ENCODE peak calls at places on chromosomes 4 and X, in seven cellular contexts. V is IMR-90; U is NCI-H1417 treated with DMSO at 0.1 percent for 48 hours; F is activated CD4-positive, alpha-beta T cell treated with anti-CD3 and anti-CD28 coated beads, Interleukin-2, amount 50 U/mL, for 1 hour; R is hepatic stellate cell; L is NCI-H2081; Y is activated CD8-positive, alpha-beta memory T cell treated with anti-CD3 and anti-CD28 coated beads, Interleukin-2, amount 10 ng/mL, durations not matched to agents 7 days and 5 days. P is an unnamed sample.

GRCh38 chr4:17647927-17648326 is 33.5 kb downstream of the MED28 start:
- DNase-seq in V (no peak), U (no peak), F (no peak), R (no peak), L (no peak), Y (no peak), P (no peak)

GRCh38 chr4:174023641-174024040 is 259.8 kb downstream of the FBXO8 start:
- DNase-seq in V (peak), U (no peak), F (no peak), R (no peak), L (no peak), Y (no peak), P (no peak)

GRCh38 chr4:183721207-183722081 is 62.4 kb downstream of the TRAPPC11 start:
- DNase-seq in V (peak), U (no peak), F (peak), R (peak), L (no peak), Y (peak), P (peak)

GRCh38 chr4:76515975-76516853 is 81.2 kb downstream of the SHROOM3 start:
- DNase-seq in V (no peak), U (no peak), F (no peak), R (no peak), L (no peak), Y (no peak), P (no peak)

GRCh38 chr4:25012671-25013070 is 18.1 kb downstream of the LGI2 start:
- DNase-seq in V (no peak), U (no peak), F (no peak), R (no peak), L (no peak), Y (no peak), P (no peak)

GRCh38 chr4:38322709-38323108 is 341.3 kb upstream of the KLF3 start:
- DNase-seq in V (peak), U (no peak), F (no peak), R (peak), L (no peak), Y (no peak), P (peak)

GRCh38 chr4:85302193-85302736 is 172.7 kb upstream of the ARHGAP24 start:
- DNase-seq in V (no peak), U (no peak), F (no peak), R (no peak), L (no peak), Y (no peak), P (no peak)

GRCh38 chr4:7381890-7382633 is 52.7 kb downstream of the PSAPL1 start:
- DNase-seq in V (no peak), U (no peak), F (no peak), R (no peak), L (no peak), Y (no peak), P (no peak)

GRCh38 chr4:144699565-144699964 is 53.6 kb downstream of the HHIP start:
- DNase-seq in V (peak), U (no peak), F (no peak), R (no peak), L (no peak), Y (no peak), P (no peak)

GRCh38 chr4:152044341-152044740 is 283.5 kb upstream of the GATB start:
- DNase-seq in V (peak), U (no peak), F (no peak), R (no peak), L (no peak), Y (no peak), P (no peak)

GRCh38 chr4:98509641-98510170 is 148.7 kb downstream of the TSPAN5 start:
- DNase-seq in V (no peak), U (no peak), F (no peak), R (no peak), L (no peak), Y (no peak), P (no peak)

GRCh38 chr4:157045507-157046127 is 30.3 kb upstream of the GLRB start:
- DNase-seq in V (peak), U (no peak), F (no peak), R (peak), L (peak), Y (no peak), P (peak)

GRCh38 chr4:6355052-6355451 is 85.4 kb downstream of the WFS1 start:
- DNase-seq in V (no peak), U (no peak), F (no peak), R (no peak), L (no peak), Y (no peak), P (no peak)

GRCh38 chr4:139824882-139825522 is 159.4 kb downstream of the MGST2 start:
- DNase-seq in V (no peak), U (no peak), F (no peak), R (no peak), L (no peak), Y (no peak), P (no peak)

GRCh38 chr4:137370206-137370633 is 162.1 kb downstream of the PCDH18 start:
- DNase-seq in V (peak), U (no peak), F (no peak), R (no peak), L (no peak), Y (no peak), P (no peak)

GRCh38 chr4:111228874-111229273 is 606.0 kb upstream of the PITX2 start:
- DNase-seq in V (peak), U (no peak), F (no peak), R (no peak), L (no peak), Y (no peak), P (peak)

GRCh38 chrX:31420711-31421151 is 348.9 kb upstream of the FTHL17 start:
- DNase-seq in V (peak), U (no peak), F (no peak), R (no peak), L (no peak), Y (no peak), P (no peak)

GRCh38 chrX:151983186-151983585 is 8.7 kb upstream of the GABRE start:
- DNase-seq in V (no peak), U (no peak), F (no peak), R (no peak), L (no peak), Y (no peak), P (no peak)

GRCh38 chr4:58658701-58659100 is 1548.5 kb upstream of the IGFBP7 start:
- DNase-seq in V (no peak), U (no peak), F (no peak), R (no peak), L (no peak), Y (no peak), P (no peak)

GRCh38 chr4:10157478-10158354 is 41.1 kb upstream of the WDR1 start:
- DNase-seq in V (peak), U (no peak), F (peak), R (peak), L (peak), Y (peak), P (peak)

GRCh38 chr4:168574581-168575295 is 77.9 kb downstream of the PALLD start:
- DNase-seq in V (peak), U (no peak), F (no peak), R (no peak), L (no peak), Y (no peak), P (no peak)

GRCh38 chr4:8010618-8011017 is 71.0 kb upstream of the AFAP1 start:
- DNase-seq in V (peak), U (peak), F (no peak), R (peak), L (peak), Y (no peak), P (peak)

GRCh38 chr4:168710353-168710946 is 213.6 kb downstream of the PALLD start:
- DNase-seq in V (peak), U (no peak), F (no peak), R (peak), L (no peak), Y (no peak), P (peak)

GRCh38 chr4:18684932-18685331 is 663.4 kb upstream of the LCORL start:
- DNase-seq in V (no peak), U (no peak), F (no peak), R (no peak), L (no peak), Y (no peak), P (no peak)

GRCh38 chr4:156778606-156779005 is 193.0 kb downstream of the PDGFC start:
- DNase-seq in V (peak), U (no peak), F (no peak), R (no peak), L (no peak), Y (no peak), P (no peak)

GRCh38 chr4:7824218-7824617 is 115.4 kb downstream of the AFAP1 start:
- DNase-seq in V (peak), U (no peak), F (no peak), R (no peak), L (no peak), Y (no peak), P (no peak)

GRCh38 chr4:40750461-40751258 is 905 bp downstream of the NSUN7 start:
- DNase-seq in V (no peak), U (no peak), F (no peak), R (no peak), L (no peak), Y (no peak), P (no peak)

GRCh38 chrX:34404386-34405070 is 252.6 kb downstream of the TMEM47 start:
- DNase-seq in V (no peak), U (no peak), F (no peak), R (no peak), L (no peak), Y (no peak), P (no peak)

GRCh38 chr4:37664696-37665095 is 21.5 kb downstream of the RELL1 start:
- DNase-seq in V (no peak), U (no peak), F (no peak), R (no peak), L (no peak), Y (no peak), P (no peak)